ENCODE peak calls at places on chromosomes 16 and 17, in five cellular contexts. One of them, this sample, is unnamed.

GRCh38 chr16:24482681-24483202 is 56.6 kb upstream of the RBBP6 start:
- DNase-seq in A549: no peak
- DNase-seq in stimulated activated naive CD8-positive, alpha-beta T cell treated with anti-CD3 and anti-CD28 coated beads, Interleukin-15, Interleukin-2, amounts not matched to agents 100 U/mL and 50 U/mL, for 24 hours: no peak
- DNase-seq in NCI-H82: no peak
- DNase-seq in astrocyte of the cerebellum: no peak
- DNase-seq in this sample: no peak

GRCh38 chr16:72291531-72291981 is 119.6 kb upstream of the PMFBP1 start:
- DNase-seq in astrocyte of the cerebellum: peak; percentile 87
- DNase-seq in A549: peak; percentile 53
- DNase-seq in stimulated activated naive CD8-positive, alpha-beta T cell treated with anti-CD3 and anti-CD28 coated beads, Interleukin-15, Interleukin-2, amounts not matched to agents 100 U/mL and 50 U/mL, for 24 hours: no peak
- DNase-seq in NCI-H82: no peak
- DNase-seq in this sample: no peak

GRCh38 chr17:42895185-42895555 is 5.4 kb upstream of the G6PC1 start:
- DNase-seq in astrocyte of the cerebellum: peak; percentile 69
- DNase-seq in stimulated activated naive CD8-positive, alpha-beta T cell treated with anti-CD3 and anti-CD28 coated beads, Interleukin-15, Interleukin-2, amounts not matched to agents 100 U/mL and 50 U/mL, for 24 hours: no peak
- DNase-seq in NCI-H82: no peak
- DNase-seq in A549: peak; percentile 86
- DNase-seq in this sample: peak; percentile 28

GRCh38 chr17:75897076-75898019 is 597 bp upstream of the TRIM65 start:
- DNase-seq in astrocyte of the cerebellum: no peak
- DNase-seq in NCI-H82: no peak
- DNase-seq in stimulated activated naive CD8-positive, alpha-beta T cell treated with anti-CD3 and anti-CD28 coated beads, Interleukin-15, Interleukin-2, amounts not matched to agents 100 U/mL and 50 U/mL, for 24 hours: no peak
- DNase-seq in A549: no peak
- DNase-seq in this sample: no peak

GRCh38 chr16:4344659-4345438 is 6.3 kb downstream of the PAM16 start:
- DNase-seq in A549: no peak
- DNase-seq in NCI-H82: no peak
- DNase-seq in stimulated activated naive CD8-positive, alpha-beta T cell treated with anti-CD3 and anti-CD28 coated beads, Interleukin-15, Interleukin-2, amounts not matched to agents 100 U/mL and 50 U/mL, for 24 hours: no peak
- DNase-seq in astrocyte of the cerebellum: no peak
- DNase-seq in this sample: no peak

GRCh38 chr16:90004577-90004976 is 14.7 kb downstream of the DBNDD1 start:
- DNase-seq in NCI-H82: no peak
- DNase-seq in stimulated activated naive CD8-positive, alpha-beta T cell treated with anti-CD3 and anti-CD28 coated beads, Interleukin-15, Interleukin-2, amounts not matched to agents 100 U/mL and 50 U/mL, for 24 hours: no peak
- DNase-seq in astrocyte of the cerebellum: no peak
- DNase-seq in A549: no peak
- DNase-seq in this sample: no peak

GRCh38 chr16:88596477-88596876 is 26.3 kb downstream of the ZC3H18 start:
- DNase-seq in astrocyte of the cerebellum: no peak
- DNase-seq in A549: no peak
- DNase-seq in stimulated activated naive CD8-positive, alpha-beta T cell treated with anti-CD3 and anti-CD28 coated beads, Interleukin-15, Interleukin-2, amounts not matched to agents 100 U/mL and 50 U/mL, for 24 hours: no peak
- DNase-seq in NCI-H82: no peak
- DNase-seq in this sample: no peak

GRCh38 chr17:35116845-35117244 is 2.8 kb downstream of the RAD51D start:
- DNase-seq in NCI-H82: peak; percentile 33
- DNase-seq in A549: no peak
- DNase-seq in stimulated activated naive CD8-positive, alpha-beta T cell treated with anti-CD3 and anti-CD28 coated beads, Interleukin-15, Interleukin-2, amounts not matched to agents 100 U/mL and 50 U/mL, for 24 hours: no peak
- DNase-seq in astrocyte of the cerebellum: no peak
- DNase-seq in this sample: peak; percentile 28

GRCh38 chr16:48617711-48618148 is 7.8 kb upstream of the N4BP1 start:
- DNase-seq in astrocyte of the cerebellum: peak; percentile 76
- DNase-seq in A549: no peak
- DNase-seq in NCI-H82: no peak
- DNase-seq in stimulated activated naive CD8-positive, alpha-beta T cell treated with anti-CD3 and anti-CD28 coated beads, Interleukin-15, Interleukin-2, amounts not matched to agents 100 U/mL and 50 U/mL, for 24 hours: no peak
- DNase-seq in this sample: no peak

GRCh38 chr16:58425245-58425644 is 33.0 kb downstream of the GINS3 start:
- DNase-seq in NCI-H82: no peak
- DNase-seq in stimulated activated naive CD8-positive, alpha-beta T cell treated with anti-CD3 and anti-CD28 coated beads, Interleukin-15, Interleukin-2, amounts not matched to agents 100 U/mL and 50 U/mL, for 24 hours: no peak
- DNase-seq in A549: no peak
- DNase-seq in astrocyte of the cerebellum: no peak
- DNase-seq in this sample: no peak

GRCh38 chr16:56960681-56961281 is 969 bp upstream of the CETP start:
- DNase-seq in astrocyte of the cerebellum: no peak
- DNase-seq in NCI-H82: no peak
- DNase-seq in A549: no peak
- DNase-seq in stimulated activated naive CD8-positive, alpha-beta T cell treated with anti-CD3 and anti-CD28 coated beads, Interleukin-15, Interleukin-2, amounts not matched to agents 100 U/mL and 50 U/mL, for 24 hours: no peak
- DNase-seq in this sample: no peak

GRCh38 chr17:9658593-9659211 is 13.4 kb downstream of the USP43 start:
- DNase-seq in astrocyte of the cerebellum: peak; percentile 76
- DNase-seq in A549: no peak
- DNase-seq in stimulated activated naive CD8-positive, alpha-beta T cell treated with anti-CD3 and anti-CD28 coated beads, Interleukin-15, Interleukin-2, amounts not matched to agents 100 U/mL and 50 U/mL, for 24 hours: no peak
- DNase-seq in NCI-H82: no peak
- DNase-seq in this sample: no peak

GRCh38 chr17:80577876-80578275 is 33.2 kb downstream of the RPTOR start:
- DNase-seq in NCI-H82: no peak
- DNase-seq in astrocyte of the cerebellum: no peak
- DNase-seq in stimulated activated naive CD8-positive, alpha-beta T cell treated with anti-CD3 and anti-CD28 coated beads, Interleukin-15, Interleukin-2, amounts not matched to agents 100 U/mL and 50 U/mL, for 24 hours: no peak
- DNase-seq in A549: no peak
- DNase-seq in this sample: peak; percentile 13

GRCh38 chr17:40268141-40268712 is 19.5 kb upstream of the CDC6 start:
- DNase-seq in NCI-H82: no peak
- DNase-seq in astrocyte of the cerebellum: no peak
- DNase-seq in A549: no peak
- DNase-seq in stimulated activated naive CD8-positive, alpha-beta T cell treated with anti-CD3 and anti-CD28 coated beads, Interleukin-15, Interleukin-2, amounts not matched to agents 100 U/mL and 50 U/mL, for 24 hours: no peak
- DNase-seq in this sample: no peak

GRCh38 chr17:17348872-17349723 is 45.9 kb downstream of the NT5M start:
- DNase-seq in NCI-H82: no peak
- DNase-seq in A549: no peak
- DNase-seq in astrocyte of the cerebellum: no peak
- DNase-seq in stimulated activated naive CD8-positive, alpha-beta T cell treated with anti-CD3 and anti-CD28 coated beads, Interleukin-15, Interleukin-2, amounts not matched to agents 100 U/mL and 50 U/mL, for 24 hours: no peak
- DNase-seq in this sample: no peak

GRCh38 chr16:9238346-9238745 is 146.9 kb downstream of the HAPSTR1 start:
- DNase-seq in NCI-H82: no peak
- DNase-seq in A549: no peak
- DNase-seq in astrocyte of the cerebellum: no peak
- DNase-seq in stimulated activated naive CD8-positive, alpha-beta T cell treated with anti-CD3 and anti-CD28 coated beads, Interleukin-15, Interleukin-2, amounts not matched to agents 100 U/mL and 50 U/mL, for 24 hours: no peak
- DNase-seq in this sample: no peak